ENCODE peak calls at places on chromosome 9, in five cellular contexts. One of them, this sample, is unnamed. For H3K27me3 and H3K9me3, the result is how much of the 10 kb centered on the place peaks cover.

GRCh38 chr9:133737071-133737773 is 930 bp downstream of the SARDH start:
- DNase-seq in right lobe of liver: no peak
- DNase-seq in H9: no peak
- DNase-seq in AG04450: no peak
- DNase-seq in breast epithelium: no peak
- DNase-seq in this sample: no peak

GRCh38 chr9:121201045-121201737 is 478 bp downstream of the RAB14 start:
- DNase-seq in right lobe of liver: peak
- DNase-seq in H9: no peak
- DNase-seq in AG04450: no peak
- DNase-seq in breast epithelium: no peak
- DNase-seq in this sample: peak

GRCh38 chr9:12794024-12794799 is 19.4 kb downstream of the LURAP1L start:
- DNase-seq in right lobe of liver: no peak
- DNase-seq in H9: no peak
- DNase-seq in AG04450: peak
- DNase-seq in breast epithelium: no peak
- DNase-seq in this sample: no peak

GRCh38 chr9:34744295-34745221 is 34.6 kb upstream of the CCL21 start:
- DNase-seq in right lobe of liver: no peak
- DNase-seq in H9: no peak
- DNase-seq in AG04450: peak
- DNase-seq in breast epithelium: no peak
- DNase-seq in this sample: no peak

GRCh38 chr9:126420643-126421564 is 94.3 kb downstream of the MVB12B start:
- DNase-seq in right lobe of liver: no peak
- DNase-seq in H9: no peak
- DNase-seq in AG04450: no peak
- DNase-seq in breast epithelium: no peak
- DNase-seq in this sample: no peak

GRCh38 chr9:25691786-25692185 is 13.5 kb upstream of the TUSC1 start:
- DNase-seq in right lobe of liver: no peak
- DNase-seq in H9: no peak
- DNase-seq in AG04450: no peak
- DNase-seq in breast epithelium: no peak
- DNase-seq in this sample: no peak

GRCh38 chr9:37936965-37937364 is 33.0 kb upstream of the SLC25A51 start:
- DNase-seq in right lobe of liver: no peak
- DNase-seq in H9: no peak
- DNase-seq in AG04450: peak
- DNase-seq in breast epithelium: no peak
- DNase-seq in this sample: no peak

GRCh38 chr9:85522459-85523092 is 219.2 kb downstream of the AGTPBP1 start:
- DNase-seq in right lobe of liver: peak
- DNase-seq in H9: peak
- DNase-seq in AG04450: no peak
- DNase-seq in breast epithelium: no peak
- DNase-seq in this sample: no peak

GRCh38 chr9:2919347-2919746 is 75.5 kb upstream of the PUM3 start:
- DNase-seq in right lobe of liver: no peak
- DNase-seq in H9: no peak
- DNase-seq in AG04450: no peak
- DNase-seq in breast epithelium: no peak
- DNase-seq in this sample: no peak

GRCh38 chr9:126471084-126471611 is 142.6 kb upstream of the LMX1B start:
- DNase-seq in right lobe of liver: peak
- DNase-seq in H9: no peak
- DNase-seq in AG04450: no peak
- DNase-seq in breast epithelium: peak
- DNase-seq in this sample: peak

GRCh38 chr9:73157811-73158210 is 6.1 kb downstream of the ANXA1 start:
- DNase-seq in right lobe of liver: no peak
- DNase-seq in H9: no peak
- DNase-seq in AG04450: no peak
- DNase-seq in breast epithelium: no peak
- DNase-seq in this sample: no peak

GRCh38 chr9:30997291-30997690 is 1387.2 kb upstream of the ACO1 start:
- DNase-seq in right lobe of liver: no peak
- DNase-seq in H9: no peak
- DNase-seq in AG04450: no peak
- DNase-seq in breast epithelium: no peak
- DNase-seq in this sample: no peak

GRCh38 chr9:21831841-21832509 is 29.5 kb downstream of the MTAP start:
- DNase-seq in right lobe of liver: no peak
- DNase-seq in H9: no peak
- DNase-seq in AG04450: peak
- DNase-seq in breast epithelium: no peak
- DNase-seq in this sample: no peak

GRCh38 chr9:82882133-82882532 is 180.8 kb downstream of the RASEF start:
- DNase-seq in right lobe of liver: no peak
- DNase-seq in H9: no peak
- DNase-seq in AG04450: no peak
- DNase-seq in breast epithelium: no peak
- DNase-seq in this sample: no peak

GRCh38 chr9:33867747-33868429 is 50.9 kb downstream of the UBE2R2 start:
- DNase-seq in right lobe of liver: no peak
- DNase-seq in H9: no peak
- DNase-seq in AG04450: no peak
- DNase-seq in breast epithelium: no peak
- DNase-seq in this sample: peak

GRCh38 chr9:124869466-124869985 is 7.6 kb downstream of the ARPC5L start:
- DNase-seq in right lobe of liver: peak
- DNase-seq in H9: no peak
- DNase-seq in AG04450: no peak
- DNase-seq in breast epithelium: no peak
- DNase-seq in this sample: no peak

GRCh38 chr9:113687680-113688371 is 188.3 kb upstream of the ZNF618 start:
- DNase-seq in right lobe of liver: peak
- DNase-seq in H9: no peak
- DNase-seq in AG04450: no peak
- DNase-seq in breast epithelium: no peak
- DNase-seq in this sample: no peak

GRCh38 chr9:21677387-21677786 is 125.0 kb upstream of the MTAP start:
- DNase-seq in right lobe of liver: no peak
- DNase-seq in H9: no peak
- DNase-seq in AG04450: no peak
- DNase-seq in breast epithelium: no peak
- DNase-seq in this sample: no peak

GRCh38 chr9:2262809-2263510 is 247.8 kb downstream of the SMARCA2 start:
- DNase-seq in right lobe of liver: no peak
- DNase-seq in H9: no peak
- DNase-seq in AG04450: no peak
- DNase-seq in breast epithelium: no peak
- DNase-seq in this sample: no peak

GRCh38 chr9:134406366-134407122 is 80.3 kb downstream of the RXRA start:
- DNase-seq in right lobe of liver: no peak
- DNase-seq in H9: no peak
- DNase-seq in AG04450: no peak
- DNase-seq in breast epithelium: no peak
- DNase-seq in this sample: no peak

GRCh38 chr9:15191358-15191757 is 115.7 kb downstream of the TTC39B start:
- DNase-seq in right lobe of liver: no peak
- DNase-seq in H9: no peak
- DNase-seq in AG04450: no peak
- DNase-seq in breast epithelium: no peak
- DNase-seq in this sample: no peak

GRCh38 chr9:77779010-77779409 is 130.9 kb upstream of the GNA14 start:
- DNase-seq in right lobe of liver: no peak
- DNase-seq in H9: no peak
- DNase-seq in AG04450: no peak
- DNase-seq in breast epithelium: no peak
- DNase-seq in this sample: no peak

GRCh38 chr9:101437806-101438232 is 2.2 kb upstream of the ALDOB start:
- DNase-seq in right lobe of liver: peak
- DNase-seq in H9: no peak
- DNase-seq in AG04450: no peak
- DNase-seq in breast epithelium: no peak
- DNase-seq in this sample: no peak

GRCh38 chr9:122158202-122158601 is 1.4 kb downstream of the NDUFA8 start:
- DNase-seq in right lobe of liver: no peak
- DNase-seq in H9: peak
- DNase-seq in AG04450: peak
- DNase-seq in breast epithelium: no peak
- DNase-seq in this sample: no peak

GRCh38 chr9:98967257-98967656 is 23.6 kb downstream of the COL15A1 start:
- DNase-seq in right lobe of liver: no peak
- DNase-seq in H9: no peak
- DNase-seq in AG04450: no peak
- DNase-seq in breast epithelium: no peak
- DNase-seq in this sample: no peak

GRCh38 chr9:7246917-7247538 is 489.3 kb downstream of the KDM4C start:
- DNase-seq in right lobe of liver: no peak
- DNase-seq in H9: no peak
- DNase-seq in AG04450: no peak
- DNase-seq in breast epithelium: no peak
- DNase-seq in this sample: no peak
- TF ChIP-seq CTCF in right lobe of liver: no peak
- TF ChIP-seq CTCF in H9: no peak
- TF ChIP-seq CTCF in AG04450: no peak
- TF ChIP-seq CTCF in breast epithelium: no peak
- TF ChIP-seq CTCF in this sample: no peak

GRCh38 chr9:129491486-129491855 is 129.4 kb downstream of the C9orf50 start:
- DNase-seq in right lobe of liver: peak
- DNase-seq in H9: no peak
- DNase-seq in AG04450: no peak
- DNase-seq in breast epithelium: peak
- DNase-seq in this sample: no peak
- H3K27me3 ChIP-seq in right lobe of liver: under half
- H3K27me3 ChIP-seq in H9: under half
- H3K27me3 ChIP-seq in AG04450: under half
- H3K27me3 ChIP-seq in breast epithelium: under half
- H3K27me3 ChIP-seq in this sample: under half

GRCh38 chr9:40907657-40908624 is 220.5 kb downstream of the FOXD4L6 start:
- DNase-seq in right lobe of liver: no peak
- DNase-seq in H9: peak
- DNase-seq in AG04450: no peak
- DNase-seq in breast epithelium: no peak
- DNase-seq in this sample: no peak
- H3K9me3 ChIP-seq in right lobe of liver: half or more
- H3K9me3 ChIP-seq in H9: half or more
- H3K9me3 ChIP-seq in AG04450: half or more
- H3K9me3 ChIP-seq in breast epithelium: half or more
- H3K9me3 ChIP-seq in this sample: half or more

GRCh38 chr9:137243626-137244485 is 2.8 kb downstream of the TUBB4B start:
- DNase-seq in right lobe of liver: no peak
- DNase-seq in H9: no peak
- DNase-seq in AG04450: no peak
- DNase-seq in breast epithelium: no peak
- DNase-seq in this sample: no peak

GRCh38 chr9:137247135-137247915 is 3.8 kb upstream of the STPG3 start:
- DNase-seq in right lobe of liver: no peak
- DNase-seq in H9: no peak
- DNase-seq in AG04450: no peak
- DNase-seq in breast epithelium: no peak
- DNase-seq in this sample: no peak

GRCh38 chr9:137242329-137243204 is 1.5 kb downstream of the TUBB4B start:
- DNase-seq in right lobe of liver: no peak
- DNase-seq in H9: no peak
- DNase-seq in AG04450: no peak
- DNase-seq in breast epithelium: no peak
- DNase-seq in this sample: no peak

GRCh38 chr9:137245450-137246421 is 4.6 kb downstream of the TUBB4B start:
- DNase-seq in right lobe of liver: no peak
- DNase-seq in H9: no peak
- DNase-seq in AG04450: no peak
- DNase-seq in breast epithelium: no peak
- DNase-seq in this sample: no peak

DNA sequence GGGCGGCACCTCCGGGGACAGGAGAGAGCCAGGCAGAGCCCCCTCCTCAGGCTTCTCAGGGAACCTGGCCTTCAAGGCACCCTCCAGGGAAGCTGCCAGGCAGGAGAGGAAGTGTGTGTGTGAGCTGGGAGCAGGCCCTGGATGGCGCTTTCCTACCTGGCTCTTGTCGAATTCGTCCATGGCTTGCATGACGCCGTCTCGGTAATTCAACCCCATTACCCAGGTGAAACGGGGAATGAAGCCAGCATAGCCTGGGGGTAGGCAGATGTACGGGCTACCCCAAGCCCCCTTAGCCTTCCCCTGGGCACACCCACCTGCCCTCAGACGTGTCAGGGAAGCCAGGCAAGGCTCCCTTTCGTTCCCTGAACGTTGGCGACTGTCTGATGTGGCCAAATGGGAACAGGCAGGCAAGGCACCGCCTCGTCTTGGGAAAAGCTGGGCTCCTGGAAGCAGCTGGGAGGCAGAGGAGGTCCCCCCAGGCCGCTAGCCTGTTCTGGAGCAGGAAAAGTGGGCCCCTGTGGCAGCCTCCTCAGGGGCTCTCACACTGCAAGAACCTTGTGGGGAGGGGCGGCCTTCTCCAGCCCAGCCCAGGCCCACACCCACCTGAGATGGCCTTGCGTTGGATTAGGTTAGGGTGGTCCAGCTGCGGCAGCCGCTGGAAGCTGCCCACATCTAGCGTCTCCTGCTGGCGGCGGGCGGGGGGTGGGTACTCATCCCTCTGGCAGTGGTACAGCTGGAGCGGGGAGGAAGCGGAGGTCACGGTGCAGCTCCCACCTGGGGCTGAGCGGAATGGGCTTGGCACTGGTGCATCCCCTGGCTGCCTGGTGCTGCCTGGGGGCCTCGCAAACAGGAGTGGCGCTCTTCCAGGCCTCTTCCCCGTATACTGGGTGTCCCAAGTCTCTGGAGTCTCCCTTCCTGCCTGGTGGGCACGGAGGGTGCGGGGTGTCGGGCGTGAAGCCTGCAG is 3.7 kb downstream of the TUBB4B start:
- DNase-seq in right lobe of liver: no peak
- DNase-seq in H9: peak
- DNase-seq in AG04450: no peak
- DNase-seq in breast epithelium: no peak
- DNase-seq in this sample: no peak
- TF ChIP-seq CTCF in right lobe of liver: no peak
- TF ChIP-seq CTCF in H9: no peak
- TF ChIP-seq CTCF in AG04450: no peak
- TF ChIP-seq CTCF in breast epithelium: no peak
- TF ChIP-seq CTCF in this sample: no peak